ENCODE peak calls at places on chromosomes 5 and 9, in eight cellular contexts. One of them, this sample, is unnamed.

GRCh38 chr9:122216138-122216797 is 12.5 kb downstream of the LHX6 start:
- DNase-seq in OCI-LY7: no peak
- DNase-seq in CD4-positive, alpha-beta T cell: no peak
- DNase-seq in CD8-positive, alpha-beta T cell: no peak
- DNase-seq in ovary: no peak
- DNase-seq in Panc1: no peak
- DNase-seq in tibial artery: no peak
- DNase-seq in heart left ventricle: no peak
- DNase-seq in this sample: no peak

GRCh38 chr9:131707677-131708612 is 31.9 kb downstream of the RAPGEF1 start:
- DNase-seq in ovary: no peak
- DNase-seq in OCI-LY7: peak; percentile 40
- DNase-seq in heart left ventricle: peak; percentile 75
- DNase-seq in CD8-positive, alpha-beta T cell: no peak
- DNase-seq in CD4-positive, alpha-beta T cell: no peak
- DNase-seq in Panc1: no peak
- DNase-seq in tibial artery: peak; percentile 44
- DNase-seq in this sample: peak; percentile 86

GRCh38 chr9:127291379-127291778 is 26.8 kb downstream of the GARNL3 start:
- DNase-seq in tibial artery: no peak
- DNase-seq in heart left ventricle: no peak
- DNase-seq in CD8-positive, alpha-beta T cell: no peak
- DNase-seq in CD4-positive, alpha-beta T cell: no peak
- DNase-seq in OCI-LY7: no peak
- DNase-seq in Panc1: no peak
- DNase-seq in ovary: no peak
- DNase-seq in this sample: no peak

GRCh38 chr9:124882221-124882620 is 20.3 kb downstream of the ARPC5L start:
- DNase-seq in CD4-positive, alpha-beta T cell: no peak
- DNase-seq in CD8-positive, alpha-beta T cell: no peak
- DNase-seq in tibial artery: no peak
- DNase-seq in OCI-LY7: no peak
- DNase-seq in Panc1: no peak
- DNase-seq in ovary: no peak
- DNase-seq in heart left ventricle: no peak
- DNase-seq in this sample: no peak

GRCh38 chr5:113075019-113075418 is 98.4 kb downstream of the DCP2 start:
- DNase-seq in Panc1: no peak
- DNase-seq in ovary: no peak
- DNase-seq in CD4-positive, alpha-beta T cell: no peak
- DNase-seq in heart left ventricle: no peak
- DNase-seq in CD8-positive, alpha-beta T cell: no peak
- DNase-seq in tibial artery: no peak
- DNase-seq in OCI-LY7: no peak
- DNase-seq in this sample: peak; percentile 70

GRCh38 chr9:4197548-4197947 is 102.3 kb downstream of the GLIS3 start:
- DNase-seq in OCI-LY7: peak; percentile 15
- DNase-seq in CD4-positive, alpha-beta T cell: no peak
- DNase-seq in CD8-positive, alpha-beta T cell: no peak
- DNase-seq in heart left ventricle: no peak
- DNase-seq in ovary: no peak
- DNase-seq in Panc1: no peak
- DNase-seq in tibial artery: no peak
- DNase-seq in this sample: peak; percentile 4

GRCh38 chr5:14628346-14628745 is 36.2 kb upstream of the OTULIN start:
- DNase-seq in CD8-positive, alpha-beta T cell: peak; percentile 35
- DNase-seq in Panc1: no peak
- DNase-seq in tibial artery: no peak
- DNase-seq in CD4-positive, alpha-beta T cell: peak; percentile 43
- DNase-seq in heart left ventricle: no peak
- DNase-seq in OCI-LY7: peak; percentile 56
- DNase-seq in ovary: peak; percentile 36
- DNase-seq in this sample: no peak

GRCh38 chr9:124008307-124008854 is 3.2 kb upstream of the LHX2 start:
- DNase-seq in heart left ventricle: no peak
- DNase-seq in CD8-positive, alpha-beta T cell: no peak
- DNase-seq in CD4-positive, alpha-beta T cell: no peak
- DNase-seq in OCI-LY7: no peak
- DNase-seq in tibial artery: no peak
- DNase-seq in Panc1: no peak
- DNase-seq in ovary: no peak
- DNase-seq in this sample: peak; percentile 71

GRCh38 chr5:111859533-111860270 is 102.7 kb upstream of the NREP start:
- DNase-seq in tibial artery: no peak
- DNase-seq in ovary: no peak
- DNase-seq in CD8-positive, alpha-beta T cell: no peak
- DNase-seq in CD4-positive, alpha-beta T cell: no peak
- DNase-seq in heart left ventricle: no peak
- DNase-seq in Panc1: no peak
- DNase-seq in OCI-LY7: no peak
- DNase-seq in this sample: no peak

DNA sequence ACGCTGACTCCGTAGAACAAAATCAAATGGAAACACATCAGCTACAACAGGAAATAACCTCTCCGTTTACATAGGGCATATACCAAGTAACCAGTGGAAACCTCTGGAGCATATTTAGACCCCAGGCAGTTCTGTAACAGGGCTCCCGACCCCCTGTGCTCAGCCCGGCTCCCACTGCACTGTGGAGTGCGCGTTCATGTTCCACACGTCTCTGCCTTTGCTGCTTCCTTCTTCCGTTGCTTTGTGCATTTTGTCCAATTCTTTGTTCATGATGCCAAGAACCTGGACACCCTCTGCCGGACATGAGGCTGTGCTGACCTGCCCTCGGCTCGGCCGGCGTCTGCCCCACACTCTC is 5.9 kb upstream of the AGPAT2 start:
- DNase-seq in ovary: no peak
- DNase-seq in OCI-LY7: no peak
- DNase-seq in tibial artery: no peak
- DNase-seq in Panc1: no peak
- DNase-seq in CD4-positive, alpha-beta T cell: no peak
- DNase-seq in CD8-positive, alpha-beta T cell: no peak
- DNase-seq in heart left ventricle: no peak
- DNase-seq in this sample: no peak
- H3K9me3 ChIP-seq in ovary: no peaks in the 10 kb centered on the region
- H3K9me3 ChIP-seq in OCI-LY7: no peaks in the 10 kb centered on the region
- H3K9me3 ChIP-seq in tibial artery: no peaks in the 10 kb centered on the region
- H3K9me3 ChIP-seq in Panc1: no peaks in the 10 kb centered on the region
- H3K9me3 ChIP-seq in CD4-positive, alpha-beta T cell: no peaks in the 10 kb centered on the region
- H3K9me3 ChIP-seq in CD8-positive, alpha-beta T cell: no peaks in the 10 kb centered on the region
- H3K9me3 ChIP-seq in heart left ventricle: no peaks in the 10 kb centered on the region
- H3K9me3 ChIP-seq in this sample: no peaks in the 10 kb centered on the region

GRCh38 chr5:15786884-15787283 is 286.9 kb downstream of the FBXL7 start:
- DNase-seq in OCI-LY7: no peak
- DNase-seq in heart left ventricle: no peak
- DNase-seq in ovary: no peak
- DNase-seq in CD8-positive, alpha-beta T cell: no peak
- DNase-seq in CD4-positive, alpha-beta T cell: no peak
- DNase-seq in tibial artery: no peak
- DNase-seq in Panc1: no peak
- DNase-seq in this sample: no peak

GRCh38 chr5:15790446-15791005 is 290.5 kb downstream of the FBXL7 start:
- DNase-seq in tibial artery: no peak
- DNase-seq in CD4-positive, alpha-beta T cell: no peak
- DNase-seq in heart left ventricle: no peak
- DNase-seq in OCI-LY7: no peak
- DNase-seq in CD8-positive, alpha-beta T cell: no peak
- DNase-seq in Panc1: no peak
- DNase-seq in ovary: no peak
- DNase-seq in this sample: no peak

GRCh38 chr5:15785636-15786035 is 285.7 kb downstream of the FBXL7 start:
- DNase-seq in heart left ventricle: no peak
- DNase-seq in Panc1: no peak
- DNase-seq in OCI-LY7: no peak
- DNase-seq in ovary: no peak
- DNase-seq in CD4-positive, alpha-beta T cell: no peak
- DNase-seq in CD8-positive, alpha-beta T cell: no peak
- DNase-seq in tibial artery: no peak
- DNase-seq in this sample: no peak

GRCh38 chr5:15789661-15790060 is 289.7 kb downstream of the FBXL7 start:
- DNase-seq in heart left ventricle: no peak
- DNase-seq in Panc1: no peak
- DNase-seq in OCI-LY7: no peak
- DNase-seq in CD4-positive, alpha-beta T cell: no peak
- DNase-seq in ovary: no peak
- DNase-seq in CD8-positive, alpha-beta T cell: no peak
- DNase-seq in tibial artery: no peak
- DNase-seq in this sample: no peak

DNA sequence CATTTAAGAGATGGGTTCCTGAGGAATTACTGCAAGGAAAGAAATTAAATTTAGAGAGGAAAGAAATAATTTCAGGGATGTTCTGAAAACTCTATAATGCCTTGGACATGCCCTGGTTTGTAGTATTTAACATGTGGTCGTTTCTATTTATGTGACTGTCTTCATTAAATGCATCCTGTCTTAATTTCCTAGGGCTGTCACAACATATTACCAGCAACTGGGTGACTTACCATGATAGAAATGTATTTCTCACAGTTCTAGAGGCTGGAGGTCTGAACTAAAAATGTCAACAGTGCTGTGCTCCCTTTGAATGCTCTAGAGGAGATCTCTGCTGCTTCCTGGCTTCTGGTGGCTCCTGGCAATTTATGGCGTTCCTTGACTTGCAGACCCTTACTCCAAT is 287.7 kb downstream of the FBXL7 start:
- DNase-seq in CD8-positive, alpha-beta T cell: no peak
- DNase-seq in CD4-positive, alpha-beta T cell: no peak
- DNase-seq in tibial artery: no peak
- DNase-seq in ovary: no peak
- DNase-seq in Panc1: no peak
- DNase-seq in OCI-LY7: no peak
- DNase-seq in heart left ventricle: no peak
- DNase-seq in this sample: no peak
- H3K27ac ChIP-seq in CD8-positive, alpha-beta T cell: no peak overlapping the region
- H3K27ac ChIP-seq in CD4-positive, alpha-beta T cell: no peak overlapping the region
- H3K27ac ChIP-seq in tibial artery: no peak overlapping the region
- H3K27ac ChIP-seq in ovary: no peak overlapping the region
- H3K27ac ChIP-seq in Panc1: no peak overlapping the region
- H3K27ac ChIP-seq in OCI-LY7: no peak overlapping the region
- H3K27ac ChIP-seq in heart left ventricle: peak overlapping the region; percentile 67
- H3K27ac ChIP-seq in this sample: no peak overlapping the region

DNA sequence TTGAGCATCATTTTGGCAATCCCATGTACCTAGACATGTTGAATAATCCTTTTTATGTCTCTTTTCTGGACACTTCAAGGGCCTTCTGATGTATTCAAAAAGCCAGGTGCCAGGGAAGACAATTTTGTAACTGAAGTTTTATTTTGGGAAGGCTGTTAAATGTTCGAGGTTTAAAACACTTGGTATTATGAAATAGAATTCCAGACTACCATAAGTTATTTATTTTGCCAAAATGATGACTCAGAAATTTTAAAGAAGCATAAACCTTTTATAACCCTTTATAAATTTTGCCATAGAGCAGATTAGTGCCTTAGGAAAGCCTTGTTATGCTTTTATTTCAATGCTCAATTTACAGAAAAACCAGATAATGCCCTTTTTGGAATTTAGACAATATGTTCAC is 30.3 kb upstream of the UHRF2 start:
- DNase-seq in tibial artery: no peak
- DNase-seq in CD4-positive, alpha-beta T cell: no peak
- DNase-seq in OCI-LY7: no peak
- DNase-seq in CD8-positive, alpha-beta T cell: no peak
- DNase-seq in Panc1: no peak
- DNase-seq in heart left ventricle: no peak
- DNase-seq in ovary: no peak
- DNase-seq in this sample: no peak
- TF ChIP-seq CTCF in tibial artery: no peak
- TF ChIP-seq CTCF in CD4-positive, alpha-beta T cell: no peak
- TF ChIP-seq CTCF in OCI-LY7: no peak
- TF ChIP-seq CTCF in CD8-positive, alpha-beta T cell: no peak
- TF ChIP-seq CTCF in Panc1: no peak
- TF ChIP-seq CTCF in heart left ventricle: no peak
- TF ChIP-seq CTCF in ovary: no peak
- TF ChIP-seq CTCF in this sample: no peak

DNA sequence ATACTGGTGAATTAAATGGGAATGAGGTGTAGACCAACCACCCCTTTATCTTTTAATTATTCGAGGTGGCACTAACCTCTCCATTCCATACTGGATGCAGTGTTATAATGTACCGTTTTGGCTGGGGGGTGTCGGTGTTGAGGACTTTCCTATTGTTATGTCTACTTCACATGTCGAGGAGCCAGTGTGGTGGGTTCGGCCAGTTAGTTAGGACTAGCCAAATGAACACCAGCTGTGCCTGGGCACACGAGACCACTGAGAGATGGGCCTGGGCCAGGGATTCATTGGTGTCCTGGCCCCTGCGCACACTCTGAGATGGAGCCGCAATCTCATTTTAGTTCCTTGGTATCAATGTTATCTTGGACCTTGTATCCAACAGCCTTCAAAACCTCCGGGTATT is 186.2 kb downstream of the CACNA1B start:
- DNase-seq in ovary: no peak
- DNase-seq in tibial artery: no peak
- DNase-seq in Panc1: no peak
- DNase-seq in OCI-LY7: no peak
- DNase-seq in CD4-positive, alpha-beta T cell: no peak
- DNase-seq in heart left ventricle: peak; percentile 1
- DNase-seq in CD8-positive, alpha-beta T cell: no peak
- DNase-seq in this sample: peak; percentile 15
- H3K9me3 ChIP-seq in ovary: no peaks in the 10 kb centered on the region
- H3K9me3 ChIP-seq in tibial artery: no peaks in the 10 kb centered on the region
- H3K9me3 ChIP-seq in Panc1: no peaks in the 10 kb centered on the region
- H3K9me3 ChIP-seq in OCI-LY7: no peaks in the 10 kb centered on the region
- H3K9me3 ChIP-seq in CD4-positive, alpha-beta T cell: no peaks in the 10 kb centered on the region
- H3K9me3 ChIP-seq in heart left ventricle: no peaks in the 10 kb centered on the region
- H3K9me3 ChIP-seq in CD8-positive, alpha-beta T cell: no peaks in the 10 kb centered on the region
- H3K9me3 ChIP-seq in this sample: no peaks in the 10 kb centered on the region

GRCh38 chr5:98775962-98776687 is 2.7 kb downstream of the RGMB start:
- DNase-seq in CD8-positive, alpha-beta T cell: no peak
- DNase-seq in Panc1: no peak
- DNase-seq in ovary: no peak
- DNase-seq in OCI-LY7: no peak
- DNase-seq in tibial artery: no peak
- DNase-seq in CD4-positive, alpha-beta T cell: no peak
- DNase-seq in heart left ventricle: no peak
- DNase-seq in this sample: no peak
- H3K27ac ChIP-seq in CD8-positive, alpha-beta T cell: no peak overlapping the region
- H3K27ac ChIP-seq in Panc1: peak overlapping the region; percentile 78
- H3K27ac ChIP-seq in ovary: no peak overlapping the region
- H3K27ac ChIP-seq in OCI-LY7: no peak overlapping the region
- H3K27ac ChIP-seq in tibial artery: no peak overlapping the region
- H3K27ac ChIP-seq in CD4-positive, alpha-beta T cell: no peak overlapping the region
- H3K27ac ChIP-seq in heart left ventricle: no peak overlapping the region
- H3K27ac ChIP-seq in this sample: peak overlapping the region; percentile 95

GRCh38 chr9:18985464-18985951 is 47.5 kb downstream of the SAXO1 start:
- DNase-seq in CD4-positive, alpha-beta T cell: no peak
- DNase-seq in heart left ventricle: no peak
- DNase-seq in Panc1: no peak
- DNase-seq in tibial artery: no peak
- DNase-seq in ovary: no peak
- DNase-seq in OCI-LY7: no peak
- DNase-seq in CD8-positive, alpha-beta T cell: no peak
- DNase-seq in this sample: no peak
- TF ChIP-seq CTCF in CD4-positive, alpha-beta T cell: no peak
- TF ChIP-seq CTCF in heart left ventricle: no peak
- TF ChIP-seq CTCF in Panc1: no peak
- TF ChIP-seq CTCF in tibial artery: no peak
- TF ChIP-seq CTCF in ovary: no peak
- TF ChIP-seq CTCF in OCI-LY7: no peak
- TF ChIP-seq CTCF in CD8-positive, alpha-beta T cell: no peak
- TF ChIP-seq CTCF in this sample: no peak

GRCh38 chr5:141393267-141393666 is 834 bp downstream of the PCDHGA8 start:
- DNase-seq in Panc1: no peak
- DNase-seq in ovary: no peak
- DNase-seq in OCI-LY7: no peak
- DNase-seq in heart left ventricle: no peak
- DNase-seq in CD4-positive, alpha-beta T cell: no peak
- DNase-seq in tibial artery: no peak
- DNase-seq in CD8-positive, alpha-beta T cell: no peak
- DNase-seq in this sample: no peak
- H3K9me3 ChIP-seq in Panc1: no peaks in the 10 kb centered on the region
- H3K9me3 ChIP-seq in ovary: peaks cover 48% of the 10 kb centered on the region
- H3K9me3 ChIP-seq in OCI-LY7: no peaks in the 10 kb centered on the region
- H3K9me3 ChIP-seq in heart left ventricle: peaks cover 87% of the 10 kb centered on the region
- H3K9me3 ChIP-seq in CD4-positive, alpha-beta T cell: peaks cover 47% of the 10 kb centered on the region
- H3K9me3 ChIP-seq in tibial artery: peaks cover 37% of the 10 kb centered on the region
- H3K9me3 ChIP-seq in CD8-positive, alpha-beta T cell: peaks cover 11% of the 10 kb centered on the region
- H3K9me3 ChIP-seq in this sample: peaks cover 30% of the 10 kb centered on the region

GRCh38 chr9:34362614-34363013 is 14.1 kb downstream of the MYORG start:
- DNase-seq in OCI-LY7: no peak
- DNase-seq in ovary: no peak
- DNase-seq in heart left ventricle: no peak
- DNase-seq in CD4-positive, alpha-beta T cell: no peak
- DNase-seq in Panc1: no peak
- DNase-seq in tibial artery: no peak
- DNase-seq in CD8-positive, alpha-beta T cell: no peak
- DNase-seq in this sample: no peak
- H3K27ac ChIP-seq in OCI-LY7: no peak overlapping the region
- H3K27ac ChIP-seq in ovary: no peak overlapping the region
- H3K27ac ChIP-seq in heart left ventricle: peak overlapping the region; percentile 92
- H3K27ac ChIP-seq in CD4-positive, alpha-beta T cell: no peak overlapping the region
- H3K27ac ChIP-seq in Panc1: no peak overlapping the region
- H3K27ac ChIP-seq in tibial artery: no peak overlapping the region
- H3K27ac ChIP-seq in CD8-positive, alpha-beta T cell: no peak overlapping the region
- H3K27ac ChIP-seq in this sample: no peak overlapping the region